ENCODE peak calls at places on chromosome 22, in nine cellular contexts. Q is mesenchymal stem cell, F is IMR-90, B is neural progenitor cell, T is mesendoderm, A is H9, K is H1, D is neuronal stem cell, E is fibroblast of lung. N is an unnamed sample.

GRCh38 chr22:31079095-31079642 is 1.9 kb upstream of the SMTN start:
- DNase-seq in Q (no peak), F (no peak), B (no peak), T (no peak), A (peak), K (no peak), D (no peak), E (no peak), N (no peak)

GRCh38 chr22:43424865-43425630 is 13.2 kb downstream of the MPPED1 start:
- DNase-seq in Q (no peak), F (no peak), B (no peak), T (no peak), A (no peak), K (no peak), D (no peak), E (no peak), N (no peak)

GRCh38 chr22:45594123-45594941 is 77.3 kb upstream of the ATXN10 start:
- DNase-seq in Q (no peak), F (no peak), B (no peak), T (no peak), A (no peak), K (no peak), D (no peak), E (no peak), N (no peak)

GRCh38 chr22:35731321-35731720 is 13.6 kb downstream of the APOL5 start:
- DNase-seq in Q (no peak), F (no peak), B (no peak), T (no peak), A (no peak), K (no peak), D (no peak), E (no peak), N (no peak)

GRCh38 chr22:45472426-45472825 is 30.3 kb upstream of the FBLN1 start:
- DNase-seq in Q (no peak), F (no peak), B (no peak), T (no peak), A (no peak), K (no peak), D (no peak), E (no peak), N (no peak)

GRCh38 chr22:25696763-25697710 is 45.0 kb upstream of the MYO18B start:
- DNase-seq in Q (no peak), F (no peak), B (no peak), T (no peak), A (no peak), K (no peak), D (no peak), E (no peak), N (no peak)

GRCh38 chr22:45587638-45588481 is 83.8 kb upstream of the ATXN10 start:
- DNase-seq in Q (peak), F (peak), B (no peak), T (no peak), A (no peak), K (no peak), D (no peak), E (no peak), N (no peak)

GRCh38 chr22:47872761-47873535 is 1110.5 kb downstream of the TBC1D22A start:
- DNase-seq in Q (no peak), F (no peak), B (no peak), T (no peak), A (no peak), K (no peak), D (no peak), E (no peak), N (no peak)

GRCh38 chr22:16917144-16918003 is 90.6 kb downstream of the GAB4 start:
- DNase-seq in Q (no peak), F (peak), B (peak), T (peak), A (peak), K (no peak), D (peak), E (peak), N (peak)

GRCh38 chr22:41146573-41146972 is 54.2 kb downstream of the EP300 start:
- DNase-seq in Q (no peak), F (no peak), B (no peak), T (no peak), A (no peak), K (no peak), D (no peak), E (peak), N (no peak)

GRCh38 chr22:35648066-35649025 is at the start of gene APOL6:
- DNase-seq in Q (peak), F (peak), B (peak), T (no peak), A (peak), K (no peak), D (no peak), E (peak), N (peak)

DNA sequence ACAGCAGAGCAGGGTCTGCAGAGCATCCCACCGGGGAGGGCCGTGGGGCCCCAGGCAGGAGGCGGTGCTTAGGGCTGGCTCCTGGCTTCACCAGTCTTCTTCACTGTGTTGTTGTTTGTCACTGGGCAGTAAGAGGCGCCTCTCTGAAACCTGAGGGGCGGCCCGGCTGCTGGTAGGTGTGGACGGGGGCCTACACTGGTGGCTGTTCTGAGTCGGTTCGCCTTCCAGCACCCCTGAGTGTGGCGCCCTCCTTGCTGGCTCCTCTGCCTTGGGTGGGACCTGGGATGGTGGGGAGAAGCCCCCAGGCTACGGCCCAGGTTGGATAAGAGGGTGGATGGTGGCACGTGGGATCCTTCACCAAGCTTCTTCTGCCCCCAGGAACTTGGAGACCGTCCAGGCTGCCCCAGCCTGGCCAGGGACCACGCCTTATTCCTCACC is 10.4 kb upstream of the GRAMD4 start:
- DNase-seq in Q (no peak), F (no peak), B (no peak), T (no peak), A (no peak), K (no peak), D (no peak), E (no peak), N (no peak)
- H3K9ac ChIP-seq in Q (no peak), F (no peak), B (no peak), T (no peak), A (no peak), K (no peak), D (peak), E (no peak), N (no peak)

DNA sequence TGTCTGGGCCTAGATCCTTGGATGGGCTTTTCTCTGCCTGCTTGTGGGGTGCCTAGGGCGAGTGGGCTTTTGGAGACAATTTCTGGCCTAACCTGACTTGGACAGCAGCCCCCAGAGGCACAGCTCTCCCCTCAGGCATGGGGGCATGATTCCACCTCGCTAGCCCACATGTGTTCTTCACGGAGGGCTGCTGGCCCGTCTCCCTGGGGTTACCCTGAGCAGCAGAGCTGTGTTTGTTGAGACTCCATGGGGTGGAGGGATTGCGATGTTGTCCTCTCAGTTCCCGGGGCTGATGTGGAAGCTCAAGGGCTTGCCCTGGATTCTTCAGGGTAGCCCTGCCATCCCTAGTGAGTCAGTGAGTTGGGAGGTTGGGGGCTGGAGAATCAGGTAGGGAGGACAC is 2.4 kb upstream of the LRRC75B start:
- DNase-seq in Q (no peak), F (no peak), B (no peak), T (no peak), A (no peak), K (no peak), D (no peak), E (no peak), N (no peak)
- H3K9ac ChIP-seq in Q (no peak), F (no peak), B (no peak), T (no peak), A (no peak), K (no peak), D (no peak), E (no peak), N (no peak)

DNA sequence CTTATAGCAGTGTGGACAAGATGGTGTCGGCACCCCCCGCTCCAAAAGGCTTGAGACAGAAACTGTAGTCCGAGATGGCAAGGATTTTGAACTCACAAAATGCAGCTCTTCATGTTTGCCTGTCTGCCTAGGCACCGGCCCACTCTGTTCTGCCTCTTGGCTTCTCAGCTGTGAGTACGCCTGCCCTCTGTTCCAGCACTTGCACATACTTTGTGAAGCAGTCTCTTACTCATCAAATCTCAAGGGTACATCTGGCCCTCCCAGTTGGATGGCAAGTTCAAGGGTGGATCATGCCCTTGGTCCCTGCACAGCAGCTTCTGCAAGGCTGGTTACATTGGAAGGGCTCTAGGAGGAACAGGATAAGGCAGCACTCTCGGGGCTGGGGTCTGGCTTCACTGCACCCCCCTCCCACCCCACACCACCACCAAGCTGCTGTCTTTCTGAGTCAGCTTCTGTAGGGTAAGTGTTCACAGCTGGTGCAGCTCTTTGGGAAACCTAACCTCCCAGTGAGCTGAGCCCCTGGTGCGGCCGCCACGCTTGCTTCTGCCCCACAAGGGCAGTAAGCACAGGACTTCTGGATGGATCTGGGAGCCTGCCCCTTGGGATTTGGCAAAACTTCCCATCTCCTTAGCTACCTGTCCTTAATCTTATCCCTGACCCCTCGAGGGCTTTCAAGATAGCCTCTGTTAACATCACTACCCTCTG is 37.2 kb downstream of the FAM83F start:
- DNase-seq in Q (no peak), F (no peak), B (no peak), T (no peak), A (no peak), K (no peak), D (no peak), E (no peak), N (no peak)
- H3K9ac ChIP-seq in Q (peak), F (no peak), B (no peak), T (no peak), A (no peak), K (no peak), D (no peak), E (no peak), N (no peak)

GRCh38 chr22:19216579-19216978 is 38.0 kb upstream of the SLC25A1 start:
- DNase-seq in Q (no peak), F (no peak), B (no peak), T (no peak), A (no peak), K (no peak), D (no peak), E (no peak), N (no peak)

GRCh38 chr22:19213001-19213400 is 34.5 kb upstream of the SLC25A1 start:
- DNase-seq in Q (no peak), F (no peak), B (no peak), T (no peak), A (no peak), K (no peak), D (no peak), E (no peak), N (no peak)

GRCh38 chr22:19213496-19214473 is 35.2 kb upstream of the SLC25A1 start:
- DNase-seq in Q (no peak), F (peak), B (peak), T (peak), A (no peak), K (no peak), D (no peak), E (peak), N (no peak)

GRCh38 chr22:19212302-19212870 is 33.9 kb upstream of the SLC25A1 start:
- DNase-seq in Q (no peak), F (no peak), B (no peak), T (no peak), A (no peak), K (no peak), D (no peak), E (no peak), N (no peak)

DNA sequence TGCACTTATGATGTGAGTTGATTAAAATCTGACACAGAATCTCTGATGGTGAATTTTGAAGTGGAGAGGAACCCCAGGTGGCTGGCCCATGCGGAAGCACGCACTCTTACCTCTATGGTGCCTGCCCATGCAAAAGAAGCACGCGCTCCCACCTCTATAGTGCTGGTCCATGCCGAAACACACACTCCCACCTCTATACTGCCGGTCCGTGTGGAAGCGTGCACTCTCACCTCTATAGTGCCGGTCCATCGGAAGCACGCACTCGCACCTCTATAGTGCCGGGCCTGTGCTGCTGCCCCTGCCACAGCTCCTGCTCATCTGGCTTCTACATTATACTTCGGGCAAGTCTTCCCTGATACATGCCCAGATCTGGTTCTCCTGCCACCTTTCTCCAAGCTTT is 36.8 kb upstream of the SLC25A1 start:
- DNase-seq in Q (no peak), F (no peak), B (no peak), T (no peak), A (no peak), K (no peak), D (no peak), E (no peak), N (no peak)
- H3K9ac ChIP-seq in Q (no peak), F (no peak), B (no peak), T (no peak), A (no peak), K (no peak), D (peak), E (no peak), N (no peak)

GRCh38 chr22:22316589-22316988 is 72.0 kb downstream of the VPREB1 start:
- DNase-seq in Q (no peak), F (no peak), B (no peak), T (peak), A (peak), K (no peak), D (no peak), E (no peak), N (no peak)
- H3K9ac ChIP-seq in Q (no peak), F (no peak), B (no peak), T (no peak), A (no peak), K (no peak), D (no peak), E (no peak), N (no peak)